ENCODE peak calls at places on chromosomes 5 and 9, in six cellular contexts. C is tibial nerve, S is K562, F is SK-N-SH, A is HepG2, M is sigmoid colon. Q is an unnamed sample.

GRCh38 chr9:109699019-109699418 is 81.0 kb upstream of the PALM2AKAP2 start:
- DNase-seq in M (no peak), F (no peak), C (no peak), A (no peak), S (no peak), Q (no peak)

GRCh38 chr5:43802651-43803050 is 199.7 kb downstream of the NNT start:
- DNase-seq in F (no peak), M (no peak), A (no peak), S (no peak), C (no peak), Q (no peak)

GRCh38 chr5:5587474-5587873 is 165.0 kb downstream of the ICE1 start:
- DNase-seq in F (no peak), S (no peak), C (no peak), A (no peak), M (no peak), Q (no peak)

GRCh38 chr5:112006721-112007120 is 249.7 kb upstream of the NREP start:
- DNase-seq in F (no peak), C (no peak), M (no peak), A (no peak), S (no peak), Q (no peak)

GRCh38 chr9:104927216-104927911 is 591 bp downstream of the ABCA1 start:
- DNase-seq in F (peak; percentile 66), M (peak; percentile 77), A (peak; percentile 55), C (no peak), S (no peak), Q (peak; percentile 44)

GRCh38 chr5:20446121-20446520 is 458.1 kb upstream of the CDH18 start:
- DNase-seq in F (no peak), C (no peak), M (no peak), S (no peak), A (no peak), Q (no peak)

GRCh38 chr5:15463231-15463630 is 36.7 kb upstream of the FBXL7 start:
- DNase-seq in C (no peak), F (no peak), S (no peak), M (no peak), A (no peak), Q (no peak)

GRCh38 chr9:110016340-110016739 is 191.6 kb downstream of the C9orf152 start:
- DNase-seq in C (no peak), F (peak; percentile 12), S (no peak), A (peak; percentile 18), M (no peak), Q (no peak)

GRCh38 chr5:62326302-62326701 is 20.3 kb downstream of the KIF2A start:
- DNase-seq in M (no peak), S (no peak), C (no peak), F (no peak), A (no peak), Q (no peak)

GRCh38 chr9:117777823-117778222 is 73.6 kb downstream of the TLR4 start:
- DNase-seq in M (no peak), C (peak; percentile 14), A (no peak), S (no peak), F (no peak), Q (no peak)

DNA sequence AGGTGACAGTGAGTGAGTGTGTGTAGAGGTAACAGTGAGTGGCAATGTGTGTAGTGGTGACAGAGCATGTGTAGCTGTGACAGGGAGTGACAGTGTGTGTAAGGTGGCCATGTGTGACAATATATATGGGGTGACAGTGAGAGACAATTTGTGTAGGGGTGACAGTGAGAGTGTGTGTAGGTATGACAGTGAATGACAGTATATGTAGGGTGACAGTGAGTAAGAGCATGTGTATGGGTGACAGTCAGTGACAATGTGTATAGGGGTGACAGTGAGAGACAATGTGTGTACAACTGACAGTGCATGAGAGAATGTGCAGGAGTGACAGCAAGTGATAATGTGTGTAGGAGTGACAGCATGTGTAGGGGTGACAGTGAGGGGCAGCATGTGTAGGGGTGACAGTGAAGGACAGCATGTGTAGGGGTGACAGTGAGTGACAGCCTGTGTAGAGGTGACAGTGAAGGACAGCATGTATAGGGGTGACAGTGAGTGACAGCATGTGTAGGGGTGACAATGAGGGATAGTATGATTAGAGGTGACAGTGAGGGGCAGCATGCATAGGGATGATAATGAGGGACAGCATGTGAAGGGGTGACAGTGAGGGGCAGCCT is 10.1 kb upstream of the GAPT start:
- DNase-seq in C (no peak), A (no peak), M (no peak), F (no peak), S (no peak), Q (no peak)
- TF ChIP-seq EP300 in C (no peak), A (no peak), M (no peak), F (no peak), S (no peak), Q (no peak)

GRCh38 chr9:124873664-124874063 is 11.7 kb downstream of the ARPC5L start:
- DNase-seq in C (no peak), S (no peak), F (no peak), A (no peak), M (no peak), Q (no peak)
- H3K36me3 ChIP-seq in C (peaks cover 9% of the 10 kb centered on the region), S (peaks cover 84% of the 10 kb centered on the region), F (peaks cover 29% of the 10 kb centered on the region), A (peaks cover 67% of the 10 kb centered on the region), M (peaks cover 18% of the 10 kb centered on the region), Q (peaks cover 21% of the 10 kb centered on the region)

GRCh38 chr5:122170630-122171029 is 41.3 kb downstream of the ZNF474 start:
- DNase-seq in C (no peak), M (no peak), S (peak; percentile 41), A (no peak), F (no peak), Q (no peak)
- TF ChIP-seq EP300 in C (no peak), M (no peak), S (no peak), A (no peak), F (no peak), Q (no peak)

DNA sequence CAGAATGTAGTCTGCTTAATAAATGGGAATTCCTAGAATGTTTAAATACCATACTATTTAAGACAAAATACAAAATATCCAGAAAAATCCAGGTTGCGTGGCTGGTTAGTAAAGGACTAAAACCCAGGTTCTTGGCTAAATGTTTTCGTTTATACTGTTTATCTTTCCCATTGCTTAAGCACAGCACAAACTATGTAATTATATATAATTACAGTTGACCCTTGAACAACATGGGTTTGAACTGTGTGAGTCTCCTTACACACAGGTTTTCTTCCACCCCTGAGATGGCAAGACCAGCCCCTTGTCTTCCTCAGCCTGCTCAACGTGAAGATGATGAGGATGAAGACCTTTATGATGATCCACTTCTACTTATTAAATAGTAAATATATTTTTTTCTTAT is 24.7 kb downstream of the XPA start:
- DNase-seq in F (no peak), A (no peak), C (no peak), M (no peak), S (no peak), Q (no peak)
- H3K36me3 ChIP-seq in F (peaks cover 79% of the 10 kb centered on the region), A (peaks cover 81% of the 10 kb centered on the region), C (peaks cover 18% of the 10 kb centered on the region), M (peaks cover 30% of the 10 kb centered on the region), S (peaks cover 97% of the 10 kb centered on the region), Q (peaks cover 65% of the 10 kb centered on the region)

GRCh38 chr9:95462419-95463121 is 54.2 kb downstream of the PTCH1 start:
- DNase-seq in S (peak; percentile 93), M (peak; percentile 85), A (no peak), F (peak; percentile 90), C (peak; percentile 79), Q (peak; percentile 84)
- TF ChIP-seq EP300 in S (peak; percentile 99), M (no peak), A (no peak), F (peak; percentile 79), C (peak; percentile 83), Q (no peak)

DNA sequence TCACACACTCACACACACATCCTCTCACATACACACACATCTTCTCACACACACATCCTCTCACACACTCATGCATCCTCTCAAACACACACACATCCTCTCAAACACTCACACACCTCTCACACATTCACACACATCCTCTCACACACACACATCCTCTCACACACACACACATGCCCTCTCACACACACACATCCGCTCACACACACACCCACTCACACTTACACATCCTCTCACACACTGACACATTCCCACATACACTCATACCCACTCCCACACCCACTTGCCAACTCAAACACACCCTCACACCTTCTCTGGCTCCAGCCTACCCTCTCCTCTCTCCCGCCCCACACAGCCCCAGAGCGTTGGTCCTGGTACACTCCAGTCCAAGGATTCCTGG is 127.9 kb upstream of the SLC30A5 start:
- DNase-seq in S (no peak), M (no peak), A (no peak), F (no peak), C (no peak), Q (no peak)
- H3K36me3 ChIP-seq in S (no peaks in the 10 kb centered on the region), M (no peaks in the 10 kb centered on the region), A (no peaks in the 10 kb centered on the region), F (no peaks in the 10 kb centered on the region), C (no peaks in the 10 kb centered on the region), Q (no peaks in the 10 kb centered on the region)

GRCh38 chr5:95181650-95182049 is 103.2 kb downstream of the MCTP1 start:
- DNase-seq in C (no peak), A (peak; percentile 45), F (no peak), M (no peak), S (no peak), Q (no peak)

GRCh38 chr5:95172659-95173058 is 112.2 kb downstream of the MCTP1 start:
- DNase-seq in C (no peak), M (no peak), A (no peak), S (no peak), F (no peak), Q (no peak)

GRCh38 chr5:95178046-95178651 is 106.7 kb downstream of the MCTP1 start:
- DNase-seq in F (no peak), S (peak; percentile 17), C (no peak), M (no peak), A (peak; percentile 7), Q (no peak)
- TF ChIP-seq EP300 in F (no peak), S (no peak), C (no peak), M (no peak), A (no peak), Q (no peak)

DNA sequence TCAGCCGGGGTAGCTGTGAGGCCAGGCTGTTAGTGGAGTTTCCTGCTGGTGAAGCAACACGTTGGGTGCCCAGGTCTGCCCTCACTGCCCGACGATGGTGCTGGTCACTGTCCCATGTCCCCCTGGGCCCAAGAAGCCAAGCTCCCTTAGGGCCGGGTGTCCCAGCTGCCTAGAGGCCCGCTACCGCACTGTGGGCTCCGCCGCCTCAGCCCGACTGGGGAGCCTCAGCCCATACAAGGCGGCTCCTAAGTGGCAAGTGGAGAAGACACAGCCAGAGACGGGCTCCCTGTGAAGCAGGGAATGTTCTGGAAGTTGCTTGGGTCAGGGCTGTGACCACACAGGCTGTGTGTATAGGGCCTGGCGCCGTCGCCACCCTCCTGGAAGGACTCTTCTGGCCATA is 96.9 kb downstream of the RXRA start:
- DNase-seq in S (no peak), M (no peak), A (no peak), F (no peak), C (no peak), Q (no peak)
- H3K36me3 ChIP-seq in S (no peaks in the 10 kb centered on the region), M (no peaks in the 10 kb centered on the region), A (peaks cover 37% of the 10 kb centered on the region), F (no peaks in the 10 kb centered on the region), C (no peaks in the 10 kb centered on the region), Q (no peaks in the 10 kb centered on the region)

GRCh38 chr5:126658526-126658925 is 57.8 kb downstream of the PHAX start:
- DNase-seq in M (no peak), S (no peak), F (no peak), A (no peak), C (no peak), Q (no peak)

GRCh38 chr5:126656397-126657007 is 55.8 kb downstream of the PHAX start:
- DNase-seq in F (peak; percentile 57), S (peak; percentile 43), A (peak; percentile 41), C (no peak), M (no peak), Q (no peak)

GRCh38 chr5:126659805-126660483 is 59.2 kb downstream of the PHAX start:
- DNase-seq in S (no peak), F (no peak), C (no peak), M (no peak), A (no peak), Q (no peak)
- TF ChIP-seq EP300 in S (no peak), F (no peak), C (no peak), M (no peak), A (no peak), Q (no peak)